ENCODE peak calls at places on chromosome 1, in ten cellular contexts. R, Y, S, K, P, M, F, W, U and E are unnamed samples.
A peak's percentile ranks its signal among the peaks of the same experiment; 100 is the strongest.

GRCh38 chr1:117609471-117609911 is 3.6 kb downstream of the TENT5C start:
- DNase-seq in R (peak; percentile 86), Y (no peak), S (no peak), K (no peak), P (no peak), M (no peak), F (peak; percentile 58), W (no peak), U (peak; percentile 55), E (no peak)

GRCh38 chr1:170929835-170930554 is 5.3 kb upstream of the MROH9 start:
- DNase-seq in R (no peak), Y (peak; percentile 28), S (peak; percentile 34), K (no peak), P (no peak), M (no peak), F (peak; percentile 25), W (peak; percentile 25), U (peak; percentile 35), E (no peak)

GRCh38 chr1:228753236-228753741 is 18.0 kb downstream of the RHOU start:
- DNase-seq in R (no peak), Y (no peak), S (no peak), K (no peak), P (no peak), M (no peak), F (no peak), W (no peak), U (no peak), E (no peak)

GRCh38 chr1:85707990-85708825 is at the start of gene ZNHIT6:
- DNase-seq in R (peak; percentile 94), Y (peak; percentile 92), S (peak; percentile 74), K (peak; percentile 96), P (peak; percentile 95), M (peak; percentile 91), F (peak; percentile 95), W (peak; percentile 90), U (peak; percentile 86), E (peak; percentile 93)

GRCh38 chr1:8477199-8477982 is 159.5 kb downstream of the SLC45A1 start:
- DNase-seq in R (no peak), Y (no peak), S (no peak), K (peak; percentile 31), P (no peak), M (no peak), F (no peak), W (no peak), U (no peak), E (no peak)

GRCh38 chr1:54806931-54807611 is 5.9 kb upstream of the TTC22 start:
- DNase-seq in R (no peak), Y (peak; percentile 17), S (peak; percentile 66), K (no peak), P (peak; percentile 73), M (peak; percentile 64), F (no peak), W (no peak), U (no peak), E (no peak)

GRCh38 chr1:2050793-2051682 is 827 bp downstream of the PRKCZ start:
- DNase-seq in R (no peak), Y (no peak), S (no peak), K (no peak), P (no peak), M (peak; percentile 33), F (no peak), W (no peak), U (no peak), E (no peak)

GRCh38 chr1:167110586-167110985 is 16.7 kb downstream of the STYXL2 start:
- DNase-seq in R (no peak), Y (no peak), S (no peak), K (no peak), P (no peak), M (no peak), F (no peak), W (no peak), U (no peak), E (no peak)

GRCh38 chr1:8595919-8596318 is 221.5 kb downstream of the RERE start:
- DNase-seq in R (no peak), Y (no peak), S (no peak), K (no peak), P (no peak), M (no peak), F (no peak), W (no peak), U (no peak), E (no peak)

GRCh38 chr1:75136921-75137641 is 2.9 kb downstream of the LHX8 start:
- DNase-seq in R (peak; percentile 61), Y (no peak), S (no peak), K (no peak), P (no peak), M (no peak), F (no peak), W (no peak), U (no peak), E (no peak)

GRCh38 chr1:22089134-22089571 is 36.6 kb downstream of the CDC42 start:
- DNase-seq in R (no peak), Y (no peak), S (no peak), K (no peak), P (no peak), M (no peak), F (no peak), W (no peak), U (no peak), E (no peak)

GRCh38 chr1:14438127-14438769 is 160.2 kb upstream of the KAZN start:
- DNase-seq in R (no peak), Y (no peak), S (no peak), K (no peak), P (no peak), M (no peak), F (no peak), W (no peak), U (no peak), E (no peak)

GRCh38 chr1:16155537-16156410 is at the start of gene EPHA2:
- DNase-seq in R (peak; percentile 93), Y (peak; percentile 95), S (peak; percentile 64), K (no peak), P (peak; percentile 94), M (peak; percentile 95), F (peak; percentile 94), W (peak; percentile 87), U (peak; percentile 94), E (peak; percentile 93)
- TF ChIP-seq POLR2A in R (peak; percentile 73), Y (peak; percentile 83), S (peak; percentile 95), K (peak; percentile 56), P (peak; percentile 99), M (peak; percentile 95), F (peak; percentile 96), W (no peak), U (peak; percentile 94), E (peak; percentile 98)

GRCh38 chr1:161020573-161021167 is at the start of gene F11R:
- DNase-seq in R (no peak), Y (peak; percentile 73), S (no peak), K (no peak), P (peak; percentile 80), M (peak; percentile 60), F (peak; percentile 63), W (peak; percentile 59), U (peak; percentile 24), E (peak; percentile 66)
- TF ChIP-seq POLR2A in R (no peak), Y (no peak), S (no peak), K (no peak), P (peak; percentile 60), M (peak; percentile 64), F (peak; percentile 93), W (no peak), U (peak; percentile 38), E (peak; percentile 72)

DNA sequence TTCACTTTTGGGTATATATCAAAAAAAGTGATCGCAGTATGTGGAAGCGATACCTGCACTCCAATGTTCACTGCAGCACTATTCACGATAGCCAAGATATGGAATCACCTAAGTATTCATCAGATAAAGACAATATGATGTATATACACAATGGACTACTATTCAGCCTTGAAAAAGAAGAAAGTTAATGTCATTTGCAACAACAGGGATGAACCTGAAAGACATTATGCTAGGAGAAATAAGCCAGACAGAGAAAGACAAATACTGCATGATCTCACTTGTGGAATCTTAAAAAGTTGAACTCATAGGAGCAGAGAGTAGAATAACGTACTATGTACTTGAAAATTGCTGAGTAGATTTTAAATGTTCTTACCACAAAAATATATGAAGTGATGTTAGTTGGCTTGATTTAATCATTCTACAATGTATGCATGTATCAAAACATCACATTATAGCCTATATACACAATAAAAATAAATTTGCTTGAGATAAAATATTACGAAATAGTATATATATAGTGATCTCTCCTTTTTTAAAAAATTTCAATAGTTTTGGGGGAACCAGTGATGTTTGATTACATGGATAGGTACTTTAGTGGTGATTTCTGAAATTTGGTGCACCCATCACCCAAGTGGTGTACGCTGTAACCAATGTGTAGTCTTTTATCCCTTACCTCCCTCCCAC is 56.0 kb downstream of the DTL start:
- DNase-seq in R (no peak), Y (no peak), S (no peak), K (no peak), P (no peak), M (no peak), F (no peak), W (no peak), U (no peak), E (no peak)
- TF ChIP-seq POLR2A in R (no peak), Y (no peak), S (no peak), K (no peak), P (no peak), M (no peak), F (no peak), W (no peak), U (no peak), E (no peak)

GRCh38 chr1:3507636-3508275 is 53.3 kb downstream of the ARHGEF16 start:
- DNase-seq in R (no peak), Y (no peak), S (no peak), K (no peak), P (no peak), M (no peak), F (no peak), W (no peak), U (no peak), E (no peak)
- TF ChIP-seq POLR2A in R (no peak), Y (no peak), S (no peak), K (no peak), P (no peak), M (no peak), F (no peak), W (no peak), U (no peak), E (no peak)

GRCh38 chr1:209600541-209600940 is 17.0 kb downstream of the CAMK1G start:
- DNase-seq in R (no peak), Y (no peak), S (no peak), K (no peak), P (no peak), M (no peak), F (no peak), W (no peak), U (no peak), E (no peak)
- TF ChIP-seq POLR2A in R (no peak), Y (no peak), S (no peak), K (no peak), P (no peak), M (no peak), F (no peak), W (no peak), U (no peak), E (no peak)